ENCODE peak calls at places on chromosomes 4 and X, in eight cellular contexts. R, G, Q, P, F, S, B and U are unnamed samples.

GRCh38 chr4:157095716-157096115 is 19.8 kb downstream of the GLRB start:
- DNase-seq in R (no peak), G (no peak), Q (no peak), P (no peak), F (no peak), S (no peak), B (no peak), U (no peak)

GRCh38 chr4:10098770-10099139 is 17.8 kb downstream of the WDR1 start:
- DNase-seq in R (peak; percentile 38), G (peak; percentile 87), Q (no peak), P (no peak), F (no peak), S (no peak), B (no peak), U (peak; percentile 58)

GRCh38 chrX:106897259-106897658 is 5.9 kb downstream of the RIPPLY1 start:
- DNase-seq in R (peak; percentile 56), G (peak; percentile 81), Q (no peak), P (no peak), F (no peak), S (peak; percentile 78), B (no peak), U (peak; percentile 47)

GRCh38 chrX:33128048-33128805 is 83.1 kb downstream of the DMD start:
- DNase-seq in R (no peak), G (no peak), Q (no peak), P (no peak), F (no peak), S (no peak), B (peak; percentile 47), U (no peak)

GRCh38 chr4:65654976-65655375 is 15.3 kb downstream of the EPHA5 start:
- DNase-seq in R (no peak), G (no peak), Q (no peak), P (no peak), F (no peak), S (no peak), B (no peak), U (no peak)

GRCh38 chrX:132750312-132751042 is 208.0 kb downstream of the HS6ST2 start:
- DNase-seq in R (no peak), G (no peak), Q (no peak), P (no peak), F (no peak), S (no peak), B (no peak), U (peak; percentile 3)

GRCh38 chr4:81366786-81367185 is 104.9 kb downstream of the RASGEF1B start:
- DNase-seq in R (no peak), G (peak; percentile 35), Q (no peak), P (no peak), F (no peak), S (no peak), B (no peak), U (no peak)

GRCh38 chrX:134932528-134933217 is 58.1 kb upstream of the SMIM10 start:
- DNase-seq in R (peak; percentile 58), G (peak; percentile 80), Q (no peak), P (no peak), F (no peak), S (peak; percentile 43), B (no peak), U (peak; percentile 67)

GRCh38 chr4:104901438-104901837 is 245.2 kb upstream of the TET2 start:
- DNase-seq in R (peak; percentile 8), G (no peak), Q (peak; percentile 19), P (peak; percentile 20), F (no peak), S (peak; percentile 21), B (peak; percentile 63), U (peak; percentile 29)

GRCh38 chrX:3713225-3713936 is at the start of gene PRKX:
- DNase-seq in R (no peak), G (peak; percentile 27), Q (peak; percentile 76), P (no peak), F (peak; percentile 91), S (peak; percentile 65), B (peak; percentile 87), U (peak; percentile 42)

GRCh38 chr4:113869743-113870375 is 108.3 kb upstream of the CAMK2D start:
- DNase-seq in R (peak; percentile 88), G (peak; percentile 61), Q (peak; percentile 74), P (no peak), F (no peak), S (peak; percentile 42), B (no peak), U (peak; percentile 22)

GRCh38 chr4:153792007-153792892 is 3.4 kb upstream of the SFRP2 start:
- DNase-seq in R (peak; percentile 64), G (peak; percentile 82), Q (no peak), P (no peak), F (peak; percentile 73), S (no peak), B (peak; percentile 98), U (peak; percentile 29)